ENCODE peak calls at places on chromosomes 13 and 19, in four cellular contexts. M is vagina, Y is A549, Q is heart left ventricle. D is an unnamed sample.

GRCh38 chr13:47114030-47114429 is 217.2 kb upstream of the HTR2A start:
- DNase-seq in M (no peak), Y (no peak), Q (no peak), D (no peak)

GRCh38 chr13:77143325-77143907 is 116.5 kb upstream of the FBXL3 start:
- DNase-seq in Q (no peak), M (no peak), Y (no peak), D (no peak)

GRCh38 chr19:47239610-47240296 is 8.8 kb upstream of the BBC3 start:
- DNase-seq in M (no peak), Y (no peak), Q (peak), D (peak)

GRCh38 chr13:105848494-105848893 is 687.0 kb downstream of the EFNB2 start:
- DNase-seq in Q (no peak), M (no peak), Y (no peak), D (no peak)

GRCh38 chr13:22161871-22162270 is 491.0 kb downstream of the FGF9 start:
- DNase-seq in Q (no peak), Y (no peak), M (no peak), D (no peak)

GRCh38 chr13:25846227-25846984 is 205.4 kb downstream of the SHISA2 start:
- DNase-seq in Q (no peak), Y (no peak), M (no peak), D (no peak)

GRCh38 chr19:43809762-43810696 is 7.8 kb upstream of the LYPD5 start:
- DNase-seq in Y (peak), M (no peak), Q (no peak), D (peak)

GRCh38 chr13:113806526-113806925 is 47.5 kb downstream of the TMEM255B start:
- DNase-seq in Q (no peak), Y (no peak), M (no peak), D (no peak)

GRCh38 chr13:75968103-75968838 is 332.1 kb downstream of the LMO7 start:
- DNase-seq in Q (no peak), Y (no peak), M (no peak), D (no peak)

GRCh38 chr13:93233997-93234416 is 7.4 kb downstream of the GPC6 start:
- DNase-seq in Q (no peak), Y (no peak), M (no peak), D (no peak)

GRCh38 chr19:18173572-18174294 is at the start of gene IFI30:
- DNase-seq in Q (peak), Y (peak), M (peak), D (no peak)

GRCh38 chr19:55245236-55245904 is 13.4 kb downstream of the PPP6R1 start:
- DNase-seq in M (no peak), Q (no peak), Y (no peak), D (no peak)

GRCh38 chr19:4455742-4456565 is 1.6 kb downstream of the UBXN6 start:
- DNase-seq in Y (no peak), M (no peak), Q (peak), D (peak)
- TF ChIP-seq POLR2A in Y (no peak), M (no peak), Q (no peak), D (no peak)

GRCh38 chr19:3360494-3361383 is 5.6 kb upstream of the NFIC start:
- DNase-seq in M (no peak), Q (peak), Y (no peak), D (peak)
- TF ChIP-seq POLR2A in M (no peak), Q (peak), Y (no peak), D (no peak)

GRCh38 chr19:11435833-11436313 is 438 bp downstream of the PRKCSH start:
- DNase-seq in Q (no peak), M (no peak), Y (no peak), D (peak)
- TF ChIP-seq POLR2A in Q (no peak), M (no peak), Y (no peak), D (peak)

DNA sequence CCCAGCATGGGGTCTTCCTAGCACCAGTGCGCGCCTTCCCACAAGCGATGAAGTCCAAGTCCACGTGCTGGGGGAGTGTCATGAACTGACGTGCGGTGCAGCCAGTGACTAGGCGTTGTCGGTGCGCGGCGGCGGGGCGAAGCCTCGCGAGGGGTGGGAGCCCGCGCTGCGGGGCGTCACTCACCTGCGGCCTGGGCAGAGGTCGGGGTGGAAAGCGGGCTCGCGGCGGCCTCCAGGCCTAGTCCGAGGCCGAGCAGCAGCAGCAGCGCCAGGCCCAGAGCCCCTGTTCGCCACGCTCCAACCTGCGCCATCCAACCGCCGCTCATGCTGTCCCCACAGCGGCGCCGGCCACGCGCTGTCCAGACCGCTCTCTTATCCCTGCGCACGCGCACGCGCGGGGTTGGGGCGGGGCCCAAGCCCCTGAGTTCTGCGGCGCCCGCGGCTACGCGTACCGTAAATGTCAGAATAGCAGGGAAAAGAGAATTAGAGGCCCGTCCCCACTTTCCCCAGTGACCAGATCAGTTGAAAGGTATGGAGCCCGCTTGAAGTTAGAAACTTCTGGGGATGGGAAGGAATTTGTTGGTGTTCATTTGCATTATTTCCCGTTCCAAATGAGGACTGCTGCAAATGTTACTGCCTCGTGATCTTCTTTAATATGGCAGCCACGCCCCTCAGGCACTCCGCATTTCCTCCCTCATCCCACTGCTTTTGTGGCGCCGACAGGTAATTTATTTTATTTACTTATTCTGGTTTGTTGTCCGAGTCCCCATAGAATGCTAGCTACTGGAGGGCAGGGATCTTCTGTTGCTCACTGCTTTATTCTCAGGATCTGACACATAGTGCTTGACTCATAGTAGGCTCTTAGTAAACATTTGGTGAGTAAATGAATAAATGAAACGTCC is at the start of gene CD320:
- DNase-seq in Y (peak), Q (peak), M (no peak), D (peak)
- TF ChIP-seq POLR2A in Y (peak), Q (peak), M (no peak), D (peak)

GRCh38 chr13:32098275-32098674 is 66.7 kb downstream of the FRY start:
- DNase-seq in M (no peak), Y (no peak), Q (no peak), D (no peak)
- TF ChIP-seq POLR2A in M (no peak), Y (no peak), Q (no peak), D (no peak)

GRCh38 chr13:44435142-44435982 is 61.7 kb downstream of the SERP2 start:
- DNase-seq in M (no peak), Y (peak), Q (peak), D (peak)
- TF ChIP-seq POLR2A in M (peak), Y (peak), Q (peak), D (peak)